ENCODE peak calls at places on chromosomes 4 and X, in six cellular contexts. W is T-helper 17 cell, Q is hypothalamus, N is Right ventricle myocardium superior, E is GM13976, K is HS-5. D is an unnamed sample.

GRCh38 chrX:104195489-104196084 is 29.3 kb downstream of the FAM199X start:
- DNase-seq in W (no peak), Q (no peak), N (no peak), E (peak; percentile 34), K (no peak), D (no peak)

GRCh38 chr4:186919340-186919739 is 195.7 kb upstream of the FAT1 start:
- DNase-seq in W (no peak), Q (no peak), N (no peak), E (no peak), K (no peak), D (no peak)

GRCh38 chr4:30770049-30770549 is 49.9 kb downstream of the PCDH7 start:
- DNase-seq in W (no peak), Q (no peak), N (no peak), E (no peak), K (peak; percentile 20), D (no peak)

GRCh38 chrX:40867352-40867751 is 132.0 kb upstream of the MED14 start:
- DNase-seq in W (no peak), Q (no peak), N (no peak), E (no peak), K (no peak), D (no peak)

GRCh38 chr4:7719354-7720174 is 220.1 kb downstream of the AFAP1 start:
- DNase-seq in W (peak; percentile 40), Q (peak; percentile 15), N (peak; percentile 70), E (peak; percentile 87), K (no peak), D (peak; percentile 56)

GRCh38 chrX:151871244-151871643 is 41.4 kb upstream of the MAGEA4 start:
- DNase-seq in W (no peak), Q (no peak), N (no peak), E (no peak), K (peak; percentile 78), D (no peak)

GRCh38 chrX:154348646-154349358 is 25.6 kb downstream of the FLNA start:
- DNase-seq in W (no peak), Q (no peak), N (peak; percentile 26), E (no peak), K (no peak), D (no peak)

GRCh38 chr4:48342559-48342878 is 1.2 kb downstream of the SLAIN2 start:
- DNase-seq in W (no peak), Q (no peak), N (no peak), E (no peak), K (no peak), D (no peak)

GRCh38 chrX:8586953-8587352 is 122.3 kb downstream of the VCX3B start:
- DNase-seq in W (no peak), Q (no peak), N (no peak), E (no peak), K (no peak), D (no peak)

GRCh38 chr4:1500231-1500965 is 94.2 kb upstream of the NKX1-1 start:
- DNase-seq in W (peak; percentile 14), Q (no peak), N (no peak), E (no peak), K (no peak), D (no peak)

GRCh38 chr4:94329933-94330332 is 12.7 kb downstream of the HPGDS start:
- DNase-seq in W (no peak), Q (no peak), N (no peak), E (no peak), K (no peak), D (no peak)

GRCh38 chr4:122005064-122005755 is 53.4 kb upstream of the TRPC3 start:
- DNase-seq in W (no peak), Q (no peak), N (no peak), E (no peak), K (no peak), D (no peak)

GRCh38 chr4:160864253-160864652 is 1299.5 kb downstream of the FSTL5 start:
- DNase-seq in W (no peak), Q (no peak), N (no peak), E (no peak), K (no peak), D (no peak)

GRCh38 chrX:54495814-54496516 is at the start of gene FGD1:
- DNase-seq in W (peak; percentile 13), Q (peak; percentile 24), N (peak; percentile 84), E (peak; percentile 65), K (no peak), D (peak; percentile 35)

GRCh38 chrX:84118769-84119168 is 69.2 kb downstream of the RPS6KA6 start:
- DNase-seq in W (no peak), Q (no peak), N (no peak), E (no peak), K (no peak), D (no peak)

GRCh38 chr4:42906906-42907774 is 14.6 kb downstream of the GRXCR1 start:
- DNase-seq in W (no peak), Q (no peak), N (no peak), E (no peak), K (peak; percentile 41), D (no peak)

GRCh38 chr4:82415922-82416365 is 14.3 kb downstream of the HNRNPDL start:
- DNase-seq in W (no peak), Q (no peak), N (no peak), E (no peak), K (no peak), D (no peak)

GRCh38 chr4:40486534-40486933 is 143.1 kb downstream of the RBM47 start:
- DNase-seq in W (no peak), Q (no peak), N (no peak), E (no peak), K (no peak), D (no peak)

GRCh38 chr4:47849466-47849865 is 11.6 kb upstream of the CORIN start:
- DNase-seq in W (no peak), Q (no peak), N (no peak), E (no peak), K (no peak), D (no peak)

GRCh38 chr4:25088342-25088952 is 57.7 kb upstream of the LGI2 start:
- DNase-seq in W (no peak), Q (peak; percentile 23), N (peak; percentile 72), E (peak; percentile 62), K (no peak), D (no peak)

GRCh38 chr4:8252301-8253173 is 17.0 kb upstream of the HTRA3 start:
- DNase-seq in W (no peak), Q (no peak), N (no peak), E (no peak), K (no peak), D (no peak)

GRCh38 chr4:83267121-83267834 is 17.3 kb downstream of the COQ2 start:
- DNase-seq in W (no peak), Q (no peak), N (no peak), E (no peak), K (no peak), D (peak; percentile 24)

GRCh38 chr4:152265149-152265621 is 270.7 kb downstream of the FBXW7 start:
- DNase-seq in W (no peak), Q (no peak), N (no peak), E (no peak), K (no peak), D (no peak)

GRCh38 chr4:30789219-30789671 is 69.1 kb downstream of the PCDH7 start:
- DNase-seq in W (no peak), Q (no peak), N (no peak), E (no peak), K (no peak), D (no peak)

GRCh38 chr4:141229408-141230101 is 8.9 kb downstream of the ZNF330 start:
- DNase-seq in W (no peak), Q (no peak), N (no peak), E (no peak), K (no peak), D (no peak)

GRCh38 chrX:38804481-38805293 is 3.4 kb downstream of the MID1IP1 start:
- DNase-seq in W (peak; percentile 11), Q (no peak), N (peak; percentile 52), E (peak; percentile 27), K (no peak), D (no peak)

GRCh38 chr4:98601719-98602118 is 56.7 kb downstream of the TSPAN5 start:
- DNase-seq in W (no peak), Q (no peak), N (no peak), E (no peak), K (no peak), D (no peak)

GRCh38 chrX:69103539-69103938 is 61.7 kb downstream of the PJA1 start:
- DNase-seq in W (no peak), Q (no peak), N (no peak), E (no peak), K (no peak), D (no peak)

GRCh38 chr4:189177130-189177529 is 763.5 kb upstream of the FRG1 start:
- DNase-seq in W (no peak), Q (no peak), N (no peak), E (no peak), K (peak; percentile 3), D (no peak)

GRCh38 chr4:110837896-110838450 is 215.1 kb upstream of the PITX2 start:
- DNase-seq in W (no peak), Q (no peak), N (no peak), E (no peak), K (no peak), D (no peak)

GRCh38 chr4:159051245-159052071 is 51.4 kb upstream of the RAPGEF2 start:
- DNase-seq in W (no peak), Q (no peak), N (no peak), E (peak; percentile 46), K (no peak), D (no peak)

GRCh38 chr4:2357821-2358745 is 60.4 kb downstream of the ZFYVE28 start:
- DNase-seq in W (no peak), Q (no peak), N (no peak), E (no peak), K (no peak), D (no peak)

GRCh38 chr4:6728320-6729029 is 12.5 kb downstream of the BLOC1S4 start:
- DNase-seq in W (no peak), Q (no peak), N (no peak), E (no peak), K (no peak), D (no peak)

GRCh38 chrX:34578237-34578636 is 78.8 kb downstream of the TMEM47 start:
- DNase-seq in W (no peak), Q (no peak), N (no peak), E (no peak), K (no peak), D (peak; percentile 33)

D was measured in tibial nerve.